ENCODE peak calls at places on chromosomes 5 and 9, in nine cellular contexts. C is left lung, O is endodermal cell, V is esophagus squamous epithelium, U is heart right ventricle, J is H9, M is left ventricle myocardium inferior, F is hepatocyte, A is fibroblast of lung. R is an unnamed sample. For H3K9me3, the result is how much of the 10 kb centered on the place peaks cover.

GRCh38 chr9:12224449-12224848 is 468.7 kb upstream of the TYRP1 start:
- DNase-seq in A (no peak), J (no peak), C (no peak), U (no peak), M (no peak), V (no peak), O (peak), F (no peak), R (no peak)

GRCh38 chr5:11281842-11282241 is 520.8 kb upstream of the DAP start:
- DNase-seq in C (no peak), F (no peak), M (no peak), V (no peak), J (no peak), O (no peak), U (no peak), A (no peak), R (no peak)

GRCh38 chr5:148486456-148486855 is 102.7 kb downstream of the FBXO38 start:
- DNase-seq in J (no peak), V (no peak), F (no peak), M (no peak), U (no peak), O (no peak), A (no peak), C (no peak), R (no peak)

GRCh38 chr9:16828335-16829281 is 41.9 kb downstream of the BNC2 start:
- DNase-seq in U (peak), A (peak), F (peak), O (peak), M (peak), V (no peak), C (no peak), J (peak), R (no peak)

GRCh38 chr5:126988021-126988569 is 42.3 kb downstream of the MARCHF3 start:
- DNase-seq in C (no peak), J (no peak), M (no peak), U (no peak), F (no peak), V (no peak), A (no peak), O (no peak), R (no peak)

GRCh38 chr9:133886563-133887501 is 105.3 kb downstream of the VAV2 start:
- DNase-seq in J (no peak), A (no peak), C (no peak), O (no peak), F (no peak), V (no peak), U (no peak), M (no peak), R (no peak)

GRCh38 chr9:21454149-21454548 is 13.9 kb downstream of the IFNA1 start:
- DNase-seq in V (no peak), O (no peak), F (no peak), M (no peak), A (peak), U (no peak), J (no peak), C (no peak), R (no peak)

GRCh38 chr5:107553063-107553676 is 117.6 kb downstream of the EFNA5 start:
- DNase-seq in O (no peak), F (no peak), M (no peak), A (no peak), V (no peak), C (no peak), J (no peak), U (no peak), R (no peak)

GRCh38 chr9:12469084-12469483 is 224.1 kb upstream of the TYRP1 start:
- DNase-seq in J (no peak), F (no peak), C (no peak), A (no peak), M (no peak), U (no peak), O (no peak), V (no peak), R (no peak)

GRCh38 chr5:59709346-59709821 is 184.1 kb downstream of the PDE4D start:
- DNase-seq in O (peak), F (no peak), V (no peak), J (peak), C (no peak), U (no peak), M (no peak), A (no peak), R (no peak)

GRCh38 chr9:133030317-133031129 is at the start of gene GTF3C5:
- DNase-seq in J (peak), C (peak), U (peak), A (peak), V (peak), M (peak), F (peak), O (peak), R (peak)

GRCh38 chr9:77224750-77225312 is 47.5 kb downstream of the VPS13A start:
- DNase-seq in A (peak), U (no peak), C (no peak), V (no peak), J (no peak), M (no peak), O (no peak), F (no peak), R (no peak)

GRCh38 chr9:10059044-10059443 is 553.8 kb downstream of the PTPRD start:
- DNase-seq in M (no peak), A (peak), V (no peak), J (no peak), C (no peak), O (no peak), U (no peak), F (peak), R (no peak)

GRCh38 chr5:151523335-151523734 is 67.8 kb downstream of the FAT2 start:
- DNase-seq in U (no peak), C (no peak), O (peak), F (peak), M (no peak), V (no peak), J (peak), A (peak), R (no peak)

GRCh38 chr5:99605904-99606303 is 677.1 kb upstream of the CHD1 start:
- DNase-seq in F (no peak), A (no peak), O (no peak), C (no peak), J (no peak), V (no peak), M (no peak), U (no peak), R (no peak)

GRCh38 chr5:100890514-100891008 is 12.5 kb downstream of the ST8SIA4 start:
- DNase-seq in M (no peak), V (no peak), C (no peak), F (no peak), A (peak), U (no peak), J (no peak), O (no peak), R (no peak)

GRCh38 chr5:43676083-43676840 is 73.3 kb downstream of the NNT start:
- DNase-seq in U (no peak), M (no peak), O (no peak), V (no peak), F (no peak), C (no peak), J (no peak), A (no peak), R (no peak)

GRCh38 chr5:34914671-34915138 is 599 bp downstream of the RAD1 start:
- DNase-seq in F (peak), C (peak), O (no peak), A (no peak), M (peak), V (no peak), J (peak), U (peak), R (no peak)

GRCh38 chr5:34916518-34916917 is 1.0 kb downstream of the BRIX1 start:
- DNase-seq in U (no peak), J (no peak), C (no peak), O (no peak), A (no peak), F (no peak), M (no peak), V (no peak), R (no peak)

GRCh38 chr5:34913072-34913471 is 2.2 kb downstream of the RAD1 start:
- DNase-seq in V (no peak), M (no peak), U (no peak), F (no peak), C (no peak), O (no peak), A (peak), J (no peak), R (no peak)

GRCh38 chr5:34915856-34916192 is 313 bp downstream of the BRIX1 start:
- DNase-seq in J (no peak), A (no peak), M (no peak), V (no peak), F (peak), U (no peak), O (no peak), C (no peak), R (no peak)

GRCh38 chr5:34915139-34915855 is at the start of the genes BRIX1 and RAD1:
- DNase-seq in J (peak), O (peak), V (peak), A (peak), C (peak), F (peak), M (peak), U (peak), R (peak)
- TF ChIP-seq CTCF in J (no peak), O (peak), V (no peak), A (peak), C (no peak), F (peak), M (peak), U (peak), R (no peak)

DNA sequence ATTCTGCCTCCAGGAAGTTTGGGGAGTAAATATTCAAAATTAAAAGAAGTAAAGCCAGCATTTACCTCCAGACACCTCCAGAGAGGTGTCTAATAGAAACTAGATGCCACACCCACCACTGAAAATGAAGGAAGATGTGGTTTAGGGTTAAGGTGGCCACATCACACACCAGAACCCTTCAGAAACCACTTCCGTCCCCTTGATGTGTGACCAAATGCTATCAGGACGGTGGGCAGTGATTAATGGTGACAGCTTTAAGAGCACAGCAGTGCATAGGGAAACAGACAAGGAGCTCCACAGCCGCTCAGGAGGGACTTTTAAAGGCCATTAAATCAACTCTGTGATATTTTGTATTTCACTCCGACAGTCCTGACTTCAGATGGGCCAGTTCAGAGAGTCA is 295.2 kb downstream of the BRINP1 start:
- DNase-seq in M (no peak), J (no peak), V (no peak), A (no peak), U (no peak), O (no peak), C (no peak), F (no peak), R (no peak)
- H3K9me3 ChIP-seq in M (under half), J (under half), V (under half), A (under half), U (under half), O (under half), C (under half), F (under half), R (under half)

DNA sequence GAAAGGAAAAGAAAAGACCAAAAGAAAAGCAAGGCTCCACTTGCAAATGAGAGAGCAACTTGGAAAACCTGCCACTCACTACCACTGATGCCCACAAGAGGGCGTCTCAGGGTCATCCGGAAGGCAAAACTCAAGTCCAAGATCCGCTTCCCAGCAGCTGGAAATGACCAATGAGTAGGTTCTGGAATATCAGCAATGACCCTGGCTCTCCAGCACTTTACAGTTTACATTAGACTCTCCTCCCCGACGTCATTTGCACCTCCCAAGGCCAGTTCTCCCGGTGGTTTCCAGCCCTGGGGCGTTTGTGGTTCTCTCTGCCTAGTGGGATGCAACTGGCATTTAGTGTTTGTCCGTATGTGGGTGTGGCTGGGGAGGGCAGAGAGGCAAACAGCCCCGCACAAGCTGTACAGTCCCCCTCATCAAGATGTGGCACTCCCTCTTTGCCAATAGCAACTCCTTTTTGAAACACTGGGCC is 193.8 kb upstream of the ZNF618 start:
- DNase-seq in V (no peak), M (peak), C (peak), A (peak), F (peak), U (peak), O (peak), J (peak), R (peak)
- TF ChIP-seq CTCF in V (peak), M (peak), C (peak), A (peak), F (peak), U (peak), O (peak), J (peak), R (peak)

GRCh38 chr5:3351581-3352442 is 243.8 kb upstream of the IRX1 start:
- DNase-seq in O (peak), F (no peak), M (no peak), A (no peak), J (peak), U (no peak), V (no peak), C (no peak), R (no peak)

GRCh38 chr5:3347741-3348140 is 247.9 kb upstream of the IRX1 start:
- DNase-seq in C (no peak), J (peak), M (no peak), V (no peak), U (no peak), F (no peak), O (peak), A (no peak), R (no peak)

GRCh38 chr5:3350781-3351180 is 244.9 kb upstream of the IRX1 start:
- DNase-seq in A (no peak), J (peak), V (no peak), U (no peak), F (no peak), O (peak), M (no peak), C (no peak), R (no peak)

GRCh38 chr5:3348576-3349535 is 246.8 kb upstream of the IRX1 start:
- DNase-seq in C (no peak), M (no peak), O (peak), U (no peak), J (peak), V (no peak), A (no peak), F (no peak), R (no peak)

GRCh38 chr5:3349704-3350565 is 245.7 kb upstream of the IRX1 start:
- DNase-seq in O (peak), A (no peak), M (no peak), V (no peak), J (peak), C (no peak), U (no peak), F (no peak), R (peak)
- H3K9me3 ChIP-seq in O (under half), A (under half), M (under half), V (under half), J (under half), C (under half), U (under half), F (under half), R (under half)

GRCh38 chr5:142715291-142715690 is 29.4 kb upstream of the FGF1 start:
- DNase-seq in O (peak), A (no peak), U (no peak), C (no peak), V (no peak), M (no peak), F (no peak), J (no peak), R (no peak)

GRCh38 chr5:142720561-142721275 is 34.8 kb upstream of the FGF1 start:
- DNase-seq in O (peak), F (peak), A (peak), V (no peak), U (no peak), C (no peak), J (peak), M (peak), R (no peak)

GRCh38 chr5:142719836-142720330 is 34.0 kb upstream of the FGF1 start:
- DNase-seq in C (no peak), O (peak), F (no peak), U (no peak), J (no peak), A (peak), M (no peak), V (no peak), R (no peak)

GRCh38 chr5:142716963-142717362 is 31.1 kb upstream of the FGF1 start:
- DNase-seq in J (peak), C (peak), A (peak), V (no peak), O (peak), M (peak), U (peak), F (peak), R (no peak)

DNA sequence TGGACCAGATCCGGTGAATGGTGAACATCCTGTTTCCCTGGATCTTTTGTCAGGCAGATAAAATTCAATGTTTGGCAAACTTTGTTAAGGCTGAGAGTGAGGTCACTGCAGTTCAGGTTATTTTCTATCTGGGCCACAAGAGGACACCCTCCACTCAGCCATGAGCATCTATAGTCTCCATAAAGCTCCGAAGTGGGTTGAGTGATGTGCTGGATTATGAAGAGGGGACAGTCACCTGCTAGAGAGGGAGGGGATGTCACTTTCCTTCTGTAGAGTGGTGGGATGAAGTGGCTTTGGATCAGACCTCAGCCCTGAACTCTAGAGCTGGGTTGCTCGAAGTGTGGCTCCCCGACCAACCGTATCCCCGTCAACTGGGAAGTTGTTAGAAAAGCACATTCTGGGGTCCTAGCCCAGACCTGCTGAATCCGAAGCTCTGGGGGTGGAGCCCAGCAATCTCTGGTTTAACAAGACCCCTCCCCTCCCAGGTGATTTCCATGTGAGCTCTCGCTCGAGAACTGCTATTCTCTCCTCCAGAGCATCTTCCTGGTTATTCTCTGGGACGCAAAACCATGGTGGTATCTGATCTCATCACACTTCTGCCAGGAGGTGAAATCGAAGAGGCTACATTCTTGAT is 31.8 kb upstream of the FGF1 start:
- DNase-seq in V (no peak), J (peak), A (peak), C (no peak), F (peak), U (peak), O (peak), M (no peak), R (no peak)
- TF ChIP-seq CTCF in V (peak), J (peak), A (peak), C (peak), F (peak), U (peak), O (peak), M (peak), R (peak)

DNA sequence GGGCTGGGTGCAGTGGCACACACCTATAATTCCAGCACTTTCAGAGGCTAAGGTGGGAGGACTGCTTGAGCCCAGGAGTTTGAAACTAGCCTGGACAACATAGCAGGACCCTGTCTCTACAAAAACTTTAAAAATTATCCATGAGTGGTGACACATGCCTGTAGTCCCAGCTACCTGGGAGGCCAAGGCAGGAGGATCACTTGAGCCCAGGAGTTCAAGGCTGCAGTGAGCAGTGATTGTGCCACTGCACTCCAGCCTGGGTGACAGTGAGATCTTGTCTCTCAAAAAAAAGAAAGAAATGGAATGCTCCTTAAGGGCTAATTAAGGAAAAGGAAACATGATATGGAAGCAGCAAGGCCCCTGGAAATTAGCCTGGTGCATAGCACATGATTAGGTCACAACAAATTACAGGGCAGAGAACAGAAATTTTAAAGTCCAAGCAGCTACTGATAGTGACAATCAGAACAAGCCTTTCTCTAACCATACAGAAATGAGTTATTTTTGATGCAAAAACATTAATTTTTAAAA is 19.5 kb downstream of the ANKH start:
- DNase-seq in J (no peak), A (no peak), U (no peak), O (no peak), F (no peak), C (no peak), V (no peak), M (no peak), R (no peak)
- H3K9me3 ChIP-seq in J (under half), A (under half), U (under half), O (under half), F (under half), C (under half), V (under half), M (under half), R (under half)

GRCh38 chr9:122398371-122398924 is 27.6 kb downstream of the PTGS1 start:
- DNase-seq in U (no peak), F (no peak), O (no peak), C (no peak), A (no peak), V (no peak), J (no peak), M (no peak), R (no peak)

GRCh38 chr9:122396622-122397148 is 25.9 kb downstream of the PTGS1 start:
- DNase-seq in V (no peak), O (no peak), F (no peak), A (no peak), M (no peak), C (no peak), J (no peak), U (no peak), R (no peak)

GRCh38 chr9:122394265-122395242 is 23.7 kb downstream of the PTGS1 start:
- DNase-seq in M (peak), C (no peak), J (no peak), U (peak), F (no peak), O (no peak), V (no peak), A (peak), R (no peak)

GRCh38 chr9:122393284-122393983 is 22.6 kb downstream of the PTGS1 start:
- DNase-seq in U (no peak), C (no peak), O (no peak), F (no peak), M (no peak), V (no peak), A (no peak), J (no peak), R (no peak)

GRCh38 chr9:122397749-122398148 is 26.9 kb downstream of the PTGS1 start:
- DNase-seq in V (no peak), O (no peak), M (no peak), J (no peak), F (no peak), A (no peak), C (no peak), U (no peak), R (no peak)
- TF ChIP-seq CTCF in V (no peak), O (no peak), M (no peak), J (no peak), F (no peak), A (no peak), C (no peak), U (no peak), R (no peak)